ENCODE peak calls at places on chromosomes 2 and 18, in nine cellular contexts. One of them, this sample, is unnamed.

GRCh38 chr2:183229386-183229785 is 105.1 kb downstream of the NUP35 start:
- DNase-seq in CD8-positive, alpha-beta memory T cell: no peak
- DNase-seq in pancreas: no peak
- DNase-seq in esophagus muscularis mucosa: no peak
- DNase-seq in neural progenitor cell: no peak
- DNase-seq in HCT116: no peak
- DNase-seq in transverse colon: no peak
- DNase-seq in right lobe of liver: no peak
- DNase-seq in kidney: no peak
- DNase-seq in this sample: peak; percentile 20

GRCh38 chr2:152925540-152926448 is 207.4 kb downstream of the ARL6IP6 start:
- DNase-seq in CD8-positive, alpha-beta memory T cell: no peak
- DNase-seq in pancreas: peak; percentile 68
- DNase-seq in esophagus muscularis mucosa: no peak
- DNase-seq in neural progenitor cell: peak; percentile 86
- DNase-seq in HCT116: peak; percentile 79
- DNase-seq in transverse colon: peak; percentile 72
- DNase-seq in right lobe of liver: peak; percentile 61
- DNase-seq in kidney: no peak
- DNase-seq in this sample: peak; percentile 44

GRCh38 chr2:54374965-54375364 is 81.2 kb upstream of the SPTBN1 start:
- DNase-seq in CD8-positive, alpha-beta memory T cell: no peak
- DNase-seq in pancreas: no peak
- DNase-seq in esophagus muscularis mucosa: no peak
- DNase-seq in neural progenitor cell: no peak
- DNase-seq in HCT116: no peak
- DNase-seq in transverse colon: no peak
- DNase-seq in right lobe of liver: no peak
- DNase-seq in kidney: no peak
- DNase-seq in this sample: no peak

GRCh38 chr2:12278217-12278755 is 438.4 kb upstream of the TRIB2 start:
- DNase-seq in CD8-positive, alpha-beta memory T cell: no peak
- DNase-seq in pancreas: no peak
- DNase-seq in esophagus muscularis mucosa: no peak
- DNase-seq in neural progenitor cell: no peak
- DNase-seq in HCT116: no peak
- DNase-seq in transverse colon: no peak
- DNase-seq in right lobe of liver: no peak
- DNase-seq in kidney: no peak
- DNase-seq in this sample: no peak

GRCh38 chr2:55880416-55881143 is 43.0 kb downstream of the EFEMP1 start:
- DNase-seq in CD8-positive, alpha-beta memory T cell: no peak
- DNase-seq in pancreas: no peak
- DNase-seq in esophagus muscularis mucosa: no peak
- DNase-seq in neural progenitor cell: no peak
- DNase-seq in HCT116: no peak
- DNase-seq in transverse colon: no peak
- DNase-seq in right lobe of liver: no peak
- DNase-seq in kidney: no peak
- DNase-seq in this sample: no peak

GRCh38 chr2:188819781-188820180 is 154.4 kb upstream of the COL3A1 start:
- DNase-seq in CD8-positive, alpha-beta memory T cell: no peak
- DNase-seq in pancreas: no peak
- DNase-seq in esophagus muscularis mucosa: no peak
- DNase-seq in neural progenitor cell: no peak
- DNase-seq in HCT116: no peak
- DNase-seq in transverse colon: no peak
- DNase-seq in right lobe of liver: no peak
- DNase-seq in kidney: no peak
- DNase-seq in this sample: no peak

GRCh38 chr2:85772019-85772745 is 18.4 kb downstream of the ATOH8 start:
- DNase-seq in CD8-positive, alpha-beta memory T cell: no peak
- DNase-seq in pancreas: peak; percentile 98
- DNase-seq in esophagus muscularis mucosa: peak; percentile 99
- DNase-seq in neural progenitor cell: peak; percentile 75
- DNase-seq in HCT116: peak; percentile 73
- DNase-seq in transverse colon: peak; percentile 91
- DNase-seq in right lobe of liver: peak; percentile 97
- DNase-seq in kidney: peak; percentile 99
- DNase-seq in this sample: peak; percentile 99

GRCh38 chr2:101307950-101308431 is 510 bp downstream of the RNF149 start:
- DNase-seq in CD8-positive, alpha-beta memory T cell: peak; percentile 18
- DNase-seq in pancreas: peak; percentile 76
- DNase-seq in esophagus muscularis mucosa: peak; percentile 81
- DNase-seq in neural progenitor cell: peak; percentile 54
- DNase-seq in HCT116: no peak
- DNase-seq in transverse colon: peak; percentile 33
- DNase-seq in right lobe of liver: peak; percentile 69
- DNase-seq in kidney: no peak
- DNase-seq in this sample: peak; percentile 19

GRCh38 chr18:11027862-11028261 is 121.5 kb downstream of the PIEZO2 start:
- DNase-seq in CD8-positive, alpha-beta memory T cell: no peak
- DNase-seq in pancreas: no peak
- DNase-seq in esophagus muscularis mucosa: no peak
- DNase-seq in neural progenitor cell: no peak
- DNase-seq in HCT116: no peak
- DNase-seq in transverse colon: no peak
- DNase-seq in right lobe of liver: no peak
- DNase-seq in kidney: no peak
- DNase-seq in this sample: no peak

GRCh38 chr2:157927155-157927554 is 51.0 kb upstream of the ACVR1 start:
- DNase-seq in CD8-positive, alpha-beta memory T cell: no peak
- DNase-seq in pancreas: no peak
- DNase-seq in esophagus muscularis mucosa: no peak
- DNase-seq in neural progenitor cell: no peak
- DNase-seq in HCT116: no peak
- DNase-seq in transverse colon: no peak
- DNase-seq in right lobe of liver: no peak
- DNase-seq in kidney: no peak
- DNase-seq in this sample: no peak

GRCh38 chr2:42959148-42959992 is 167.0 kb upstream of the HAAO start:
- DNase-seq in CD8-positive, alpha-beta memory T cell: no peak
- DNase-seq in pancreas: no peak
- DNase-seq in esophagus muscularis mucosa: no peak
- DNase-seq in neural progenitor cell: no peak
- DNase-seq in HCT116: no peak
- DNase-seq in transverse colon: no peak
- DNase-seq in right lobe of liver: peak; percentile 78
- DNase-seq in kidney: peak; percentile 82
- DNase-seq in this sample: peak; percentile 96

GRCh38 chr18:37564796-37565137 is 831 bp downstream of the CELF4 start:
- DNase-seq in CD8-positive, alpha-beta memory T cell: no peak
- DNase-seq in pancreas: peak; percentile 84
- DNase-seq in esophagus muscularis mucosa: no peak
- DNase-seq in neural progenitor cell: peak; percentile 93
- DNase-seq in HCT116: no peak
- DNase-seq in transverse colon: peak; percentile 14
- DNase-seq in right lobe of liver: no peak
- DNase-seq in kidney: peak; percentile 84
- DNase-seq in this sample: peak; percentile 37

GRCh38 chr2:216774620-216775019 is 79.3 kb upstream of the IGFBP5 start:
- DNase-seq in CD8-positive, alpha-beta memory T cell: no peak
- DNase-seq in pancreas: no peak
- DNase-seq in esophagus muscularis mucosa: no peak
- DNase-seq in neural progenitor cell: no peak
- DNase-seq in HCT116: no peak
- DNase-seq in transverse colon: peak; percentile 18
- DNase-seq in right lobe of liver: no peak
- DNase-seq in kidney: no peak
- DNase-seq in this sample: peak; percentile 94

DNA sequence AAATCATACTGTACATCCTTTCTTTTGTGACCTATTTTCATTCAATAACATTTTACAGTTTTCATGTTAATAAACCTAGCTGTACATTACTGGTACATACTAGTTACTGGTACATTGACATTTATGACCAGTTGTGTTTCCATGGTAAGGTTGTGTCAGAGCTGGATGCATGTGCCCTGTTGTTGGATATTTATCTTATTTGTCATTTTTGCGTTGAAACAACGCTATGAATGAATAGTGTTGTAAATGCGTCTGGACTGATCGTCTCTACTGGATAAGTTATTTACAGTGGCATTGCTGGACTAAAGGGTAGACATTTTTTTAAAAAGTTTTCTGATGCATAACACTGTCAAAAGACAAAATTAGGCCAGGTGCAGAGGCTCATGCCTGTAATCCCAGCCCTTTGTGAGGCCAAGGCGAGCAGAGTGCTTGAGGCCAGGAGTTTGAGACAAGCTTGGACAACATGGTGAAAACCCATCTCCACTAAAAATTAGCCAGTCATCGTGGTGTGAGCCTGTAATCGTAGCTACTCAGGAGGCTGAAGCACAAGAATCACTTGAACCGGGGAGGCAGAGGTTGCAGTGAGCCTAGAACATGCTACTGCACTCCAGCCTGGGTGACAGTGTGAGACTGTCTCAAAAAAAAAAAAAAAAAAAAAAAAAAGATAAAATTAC is 40.2 kb downstream of the MCFD2 start:
- DNase-seq in CD8-positive, alpha-beta memory T cell: no peak
- DNase-seq in pancreas: no peak
- DNase-seq in esophagus muscularis mucosa: no peak
- DNase-seq in neural progenitor cell: no peak
- DNase-seq in HCT116: no peak
- DNase-seq in transverse colon: no peak
- DNase-seq in right lobe of liver: no peak
- DNase-seq in kidney: peak; percentile 14
- DNase-seq in this sample: no peak
- H3K4me3 ChIP-seq in CD8-positive, alpha-beta memory T cell: no peak overlapping the region
- H3K4me3 ChIP-seq in pancreas: no peak overlapping the region
- H3K4me3 ChIP-seq in esophagus muscularis mucosa: no peak overlapping the region
- H3K4me3 ChIP-seq in neural progenitor cell: no peak overlapping the region
- H3K4me3 ChIP-seq in HCT116: no peak overlapping the region
- H3K4me3 ChIP-seq in transverse colon: no peak overlapping the region
- H3K4me3 ChIP-seq in right lobe of liver: no peak overlapping the region
- H3K4me3 ChIP-seq in kidney: no peak overlapping the region
- H3K4me3 ChIP-seq in this sample: no peak overlapping the region

GRCh38 chr18:71666481-71666880 is 877.7 kb downstream of the CBLN2 start:
- DNase-seq in CD8-positive, alpha-beta memory T cell: no peak
- DNase-seq in pancreas: no peak
- DNase-seq in esophagus muscularis mucosa: no peak
- DNase-seq in neural progenitor cell: no peak
- DNase-seq in HCT116: no peak
- DNase-seq in transverse colon: no peak
- DNase-seq in right lobe of liver: no peak
- DNase-seq in kidney: no peak
- DNase-seq in this sample: no peak

GRCh38 chr18:71665131-71665530 is 879.0 kb downstream of the CBLN2 start:
- DNase-seq in CD8-positive, alpha-beta memory T cell: no peak
- DNase-seq in pancreas: no peak
- DNase-seq in esophagus muscularis mucosa: no peak
- DNase-seq in neural progenitor cell: no peak
- DNase-seq in HCT116: no peak
- DNase-seq in transverse colon: no peak
- DNase-seq in right lobe of liver: no peak
- DNase-seq in kidney: no peak
- DNase-seq in this sample: peak; percentile 20
- H3K9me3 ChIP-seq in CD8-positive, alpha-beta memory T cell: no peaks in the 10 kb centered on the region
- H3K9me3 ChIP-seq in pancreas: no peaks in the 10 kb centered on the region
- H3K9me3 ChIP-seq in esophagus muscularis mucosa: no peaks in the 10 kb centered on the region
- H3K9me3 ChIP-seq in neural progenitor cell: no peaks in the 10 kb centered on the region
- H3K9me3 ChIP-seq in HCT116: peaks cover 6% of the 10 kb centered on the region
- H3K9me3 ChIP-seq in transverse colon: no peaks in the 10 kb centered on the region
- H3K9me3 ChIP-seq in right lobe of liver: no peaks in the 10 kb centered on the region
- H3K9me3 ChIP-seq in kidney: no peaks in the 10 kb centered on the region
- H3K9me3 ChIP-seq in this sample: no peaks in the 10 kb centered on the region

GRCh38 chr2:206160807-206161179 is 1.1 kb downstream of the EEF1B2 start:
- DNase-seq in CD8-positive, alpha-beta memory T cell: no peak
- DNase-seq in pancreas: no peak
- DNase-seq in esophagus muscularis mucosa: no peak
- DNase-seq in neural progenitor cell: no peak
- DNase-seq in HCT116: no peak
- DNase-seq in transverse colon: no peak
- DNase-seq in right lobe of liver: no peak
- DNase-seq in kidney: no peak
- DNase-seq in this sample: no peak
- H3K36me3 ChIP-seq in CD8-positive, alpha-beta memory T cell: peaks cover 17% of the 10 kb centered on the region
- H3K36me3 ChIP-seq in pancreas: peaks cover 17% of the 10 kb centered on the region
- H3K36me3 ChIP-seq in esophagus muscularis mucosa: peaks cover 36% of the 10 kb centered on the region
- H3K36me3 ChIP-seq in neural progenitor cell: peaks cover 19% of the 10 kb centered on the region
- H3K36me3 ChIP-seq in HCT116: peaks cover 29% of the 10 kb centered on the region
- H3K36me3 ChIP-seq in transverse colon: peaks cover 26% of the 10 kb centered on the region
- H3K36me3 ChIP-seq in right lobe of liver: peaks cover 28% of the 10 kb centered on the region
- H3K36me3 ChIP-seq in kidney: peaks cover 27% of the 10 kb centered on the region
- H3K36me3 ChIP-seq in this sample: peaks cover 69% of the 10 kb centered on the region

GRCh38 chr2:95303191-95303914 is 6.2 kb downstream of the KCNIP3 start:
- DNase-seq in CD8-positive, alpha-beta memory T cell: no peak
- DNase-seq in pancreas: no peak
- DNase-seq in esophagus muscularis mucosa: no peak
- DNase-seq in neural progenitor cell: no peak
- DNase-seq in HCT116: no peak
- DNase-seq in transverse colon: no peak
- DNase-seq in right lobe of liver: no peak
- DNase-seq in kidney: no peak
- DNase-seq in this sample: no peak

GRCh38 chr2:95307036-95307435 is 9.9 kb downstream of the KCNIP3 start:
- DNase-seq in CD8-positive, alpha-beta memory T cell: no peak
- DNase-seq in pancreas: no peak
- DNase-seq in esophagus muscularis mucosa: no peak
- DNase-seq in neural progenitor cell: no peak
- DNase-seq in HCT116: no peak
- DNase-seq in transverse colon: no peak
- DNase-seq in right lobe of liver: no peak
- DNase-seq in kidney: no peak
- DNase-seq in this sample: no peak

GRCh38 chr2:95306306-95306895 is 9.3 kb downstream of the KCNIP3 start:
- DNase-seq in CD8-positive, alpha-beta memory T cell: no peak
- DNase-seq in pancreas: no peak
- DNase-seq in esophagus muscularis mucosa: no peak
- DNase-seq in neural progenitor cell: no peak
- DNase-seq in HCT116: no peak
- DNase-seq in transverse colon: no peak
- DNase-seq in right lobe of liver: no peak
- DNase-seq in kidney: no peak
- DNase-seq in this sample: no peak

GRCh38 chr2:95307878-95308277 is 10.7 kb downstream of the KCNIP3 start:
- DNase-seq in CD8-positive, alpha-beta memory T cell: no peak
- DNase-seq in pancreas: no peak
- DNase-seq in esophagus muscularis mucosa: no peak
- DNase-seq in neural progenitor cell: no peak
- DNase-seq in HCT116: no peak
- DNase-seq in transverse colon: no peak
- DNase-seq in right lobe of liver: no peak
- DNase-seq in kidney: no peak
- DNase-seq in this sample: no peak

DNA sequence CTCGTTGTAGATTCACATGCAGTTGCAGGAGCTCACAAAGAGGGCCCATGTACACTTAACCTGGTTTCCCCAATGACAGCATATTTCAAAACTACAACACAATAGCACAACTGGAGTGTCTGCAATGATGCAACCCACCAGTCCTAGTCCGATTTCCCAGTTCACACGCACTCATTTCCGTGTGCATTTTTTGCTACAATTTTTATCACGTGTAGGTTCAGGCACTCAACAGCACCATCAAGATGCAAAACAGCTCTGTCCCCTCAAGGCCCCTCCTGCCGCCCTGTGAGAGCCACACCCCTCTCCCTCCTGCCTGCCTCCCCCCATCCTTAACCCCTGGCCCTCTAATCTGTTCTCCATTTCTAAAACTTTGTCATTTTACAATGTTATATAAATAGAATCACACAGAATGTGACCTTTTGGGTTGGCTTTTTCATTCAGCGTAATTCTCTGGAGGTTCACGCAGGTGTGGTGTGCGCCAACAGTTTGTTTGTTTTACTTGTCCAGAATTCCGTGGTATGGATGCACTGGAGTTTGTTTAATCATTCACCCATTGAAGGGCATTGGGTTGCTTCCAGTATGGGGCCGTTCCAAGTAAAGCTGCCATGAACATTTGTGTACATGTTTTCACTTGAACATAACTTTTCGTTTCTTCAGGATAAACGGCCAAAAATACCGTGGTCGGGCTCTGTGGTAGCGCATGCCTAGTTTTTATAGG is 8.4 kb downstream of the KCNIP3 start:
- DNase-seq in CD8-positive, alpha-beta memory T cell: no peak
- DNase-seq in pancreas: no peak
- DNase-seq in esophagus muscularis mucosa: no peak
- DNase-seq in neural progenitor cell: no peak
- DNase-seq in HCT116: no peak
- DNase-seq in transverse colon: peak; percentile 36
- DNase-seq in right lobe of liver: peak; percentile 73
- DNase-seq in kidney: no peak
- DNase-seq in this sample: peak; percentile 91
- H3K4me3 ChIP-seq in CD8-positive, alpha-beta memory T cell: no peak overlapping the region
- H3K4me3 ChIP-seq in pancreas: peak overlapping the region; percentile 7
- H3K4me3 ChIP-seq in esophagus muscularis mucosa: no peak overlapping the region
- H3K4me3 ChIP-seq in neural progenitor cell: no peak overlapping the region
- H3K4me3 ChIP-seq in HCT116: no peak overlapping the region
- H3K4me3 ChIP-seq in transverse colon: no peak overlapping the region
- H3K4me3 ChIP-seq in right lobe of liver: no peak overlapping the region
- H3K4me3 ChIP-seq in kidney: no peak overlapping the region
- H3K4me3 ChIP-seq in this sample: no peak overlapping the region

This sample was measured in MG63.